ENCODE peak calls at places on chromosomes 5 and 9, in four cellular contexts. One of them, this sample, is unnamed.
A peak's percentile ranks its signal among the peaks of the same experiment; 100 is the strongest.

GRCh38 chr9:125433461-125434001 is 171.9 kb downstream of the GAPVD1 start:
- DNase-seq in AG04450: no peak
- DNase-seq in K562: no peak
- DNase-seq in CD8-positive, alpha-beta T cell: no peak
- DNase-seq in this sample: no peak

GRCh38 chr9:116083837-116084236 is 69.8 kb upstream of the PAPPA start:
- DNase-seq in K562: no peak
- DNase-seq in CD8-positive, alpha-beta T cell: no peak
- DNase-seq in AG04450: no peak
- DNase-seq in this sample: no peak

GRCh38 chr9:133048595-133048994 is 13.2 kb upstream of the CEL start:
- DNase-seq in K562: peak; percentile 51
- DNase-seq in AG04450: no peak
- DNase-seq in CD8-positive, alpha-beta T cell: no peak
- DNase-seq in this sample: no peak

GRCh38 chr9:3288686-3289085 is 237.1 kb downstream of the RFX3 start:
- DNase-seq in K562: no peak
- DNase-seq in CD8-positive, alpha-beta T cell: no peak
- DNase-seq in AG04450: no peak
- DNase-seq in this sample: no peak

GRCh38 chr5:191949-192690 is 825 bp downstream of the LRRC14B start:
- DNase-seq in CD8-positive, alpha-beta T cell: no peak
- DNase-seq in K562: no peak
- DNase-seq in AG04450: no peak
- DNase-seq in this sample: no peak

GRCh38 chr5:98031926-98032325 is 741.5 kb upstream of the RGMB start:
- DNase-seq in K562: no peak
- DNase-seq in CD8-positive, alpha-beta T cell: no peak
- DNase-seq in AG04450: no peak
- DNase-seq in this sample: no peak

GRCh38 chr5:75681125-75681830 is 36.0 kb downstream of the POC5 start:
- DNase-seq in AG04450: no peak
- DNase-seq in K562: peak; percentile 53
- DNase-seq in CD8-positive, alpha-beta T cell: no peak
- DNase-seq in this sample: no peak

GRCh38 chr5:139765409-139766217 is 30.0 kb upstream of the PSD2 start:
- DNase-seq in CD8-positive, alpha-beta T cell: peak; percentile 93
- DNase-seq in AG04450: no peak
- DNase-seq in K562: peak; percentile 87
- DNase-seq in this sample: peak; percentile 65

GRCh38 chr9:4424038-4424437 is 66.2 kb upstream of the SLC1A1 start:
- DNase-seq in AG04450: no peak
- DNase-seq in K562: no peak
- DNase-seq in CD8-positive, alpha-beta T cell: no peak
- DNase-seq in this sample: no peak

GRCh38 chr5:41600738-41601137 is 90.3 kb upstream of the PLCXD3 start:
- DNase-seq in K562: no peak
- DNase-seq in AG04450: no peak
- DNase-seq in CD8-positive, alpha-beta T cell: no peak
- DNase-seq in this sample: no peak

GRCh38 chr5:150538007-150538917 is 30.3 kb downstream of the NDST1 start:
- DNase-seq in K562: peak; percentile 34
- DNase-seq in AG04450: no peak
- DNase-seq in CD8-positive, alpha-beta T cell: no peak
- DNase-seq in this sample: no peak

GRCh38 chr5:96714450-96714849 is 52.3 kb downstream of the CAST start:
- DNase-seq in AG04450: no peak
- DNase-seq in K562: no peak
- DNase-seq in CD8-positive, alpha-beta T cell: no peak
- DNase-seq in this sample: no peak

GRCh38 chr9:129933709-129934586 is 98.7 kb downstream of the USP20 start:
- DNase-seq in K562: no peak
- DNase-seq in CD8-positive, alpha-beta T cell: no peak
- DNase-seq in AG04450: no peak
- DNase-seq in this sample: no peak

GRCh38 chr9:111411266-111411665 is 72.9 kb downstream of the ECPAS start:
- DNase-seq in K562: no peak
- DNase-seq in CD8-positive, alpha-beta T cell: no peak
- DNase-seq in AG04450: no peak
- DNase-seq in this sample: no peak

GRCh38 chr5:84088996-84089395 is 295.7 kb downstream of the EDIL3 start:
- DNase-seq in K562: peak; percentile 4
- DNase-seq in CD8-positive, alpha-beta T cell: no peak
- DNase-seq in AG04450: peak; percentile 7
- DNase-seq in this sample: no peak

GRCh38 chr5:6829150-6829784 is 116.0 kb downstream of the TENT4A start:
- DNase-seq in AG04450: no peak
- DNase-seq in CD8-positive, alpha-beta T cell: no peak
- DNase-seq in K562: no peak
- DNase-seq in this sample: peak; percentile 10

GRCh38 chr9:76086521-76086920 is 196.0 kb downstream of the PCSK5 start:
- DNase-seq in K562: no peak
- DNase-seq in CD8-positive, alpha-beta T cell: no peak
- DNase-seq in AG04450: no peak
- DNase-seq in this sample: no peak

GRCh38 chr5:150341331-150341730 is 16.2 kb upstream of the TCOF1 start:
- DNase-seq in CD8-positive, alpha-beta T cell: no peak
- DNase-seq in K562: no peak
- DNase-seq in AG04450: no peak
- DNase-seq in this sample: no peak

DNA sequence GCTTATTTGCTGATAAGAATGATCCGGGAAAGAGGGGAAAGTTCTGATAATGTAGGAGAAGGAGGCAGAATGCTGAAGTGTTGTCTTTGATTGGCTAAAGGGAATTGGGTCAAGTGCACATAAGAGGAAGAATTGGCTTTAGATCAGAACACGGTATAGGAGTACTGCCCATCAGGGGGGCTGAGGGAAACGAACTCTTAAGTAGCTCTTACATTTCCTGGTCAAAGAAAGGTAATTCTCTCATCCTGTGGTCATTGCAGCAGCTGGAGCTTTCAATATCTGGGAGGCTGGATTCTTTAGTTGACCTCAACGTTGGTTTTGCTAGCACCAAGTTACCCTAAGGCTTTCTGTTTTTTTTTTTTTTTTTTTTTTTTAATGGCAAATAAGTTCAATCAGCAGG is 178.7 kb upstream of the NR3C1 start:
- DNase-seq in CD8-positive, alpha-beta T cell: no peak
- DNase-seq in K562: no peak
- DNase-seq in AG04450: no peak
- DNase-seq in this sample: no peak
- H3K27ac ChIP-seq in CD8-positive, alpha-beta T cell: no peak overlapping the region
- H3K27ac ChIP-seq in K562: no peak overlapping the region
- H3K27ac ChIP-seq in AG04450: no peak overlapping the region
- H3K27ac ChIP-seq in this sample: no peak overlapping the region

GRCh38 chr9:37034320-37034937 is 361 bp upstream of the PAX5 start:
- DNase-seq in K562: no peak
- DNase-seq in AG04450: no peak
- DNase-seq in CD8-positive, alpha-beta T cell: no peak
- DNase-seq in this sample: no peak
- H3K27ac ChIP-seq in K562: no peak overlapping the region
- H3K27ac ChIP-seq in AG04450: no peak overlapping the region
- H3K27ac ChIP-seq in CD8-positive, alpha-beta T cell: no peak overlapping the region
- H3K27ac ChIP-seq in this sample: no peak overlapping the region

DNA sequence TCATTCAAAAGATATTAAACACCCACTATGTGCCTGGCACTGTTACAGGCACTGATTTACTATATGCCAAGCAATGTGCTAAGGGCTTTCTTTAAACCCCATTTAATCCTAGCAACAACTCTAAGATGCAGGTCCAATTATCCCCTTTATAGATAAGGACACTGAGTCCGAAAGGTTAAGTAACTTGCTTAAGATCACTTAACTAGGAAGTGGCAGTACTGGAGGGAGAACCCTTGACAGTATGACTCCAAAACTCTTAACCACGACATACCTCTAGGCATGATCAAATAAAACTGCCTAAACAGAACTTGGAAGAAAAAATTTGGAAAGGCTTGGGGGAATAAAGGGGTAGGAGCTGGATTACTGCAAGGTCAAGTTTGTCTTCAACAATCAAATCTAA is 1.7 kb downstream of the RAB14 start:
- DNase-seq in K562: peak; percentile 40
- DNase-seq in CD8-positive, alpha-beta T cell: no peak
- DNase-seq in AG04450: no peak
- DNase-seq in this sample: no peak
- H3K27ac ChIP-seq in K562: peak overlapping the region; percentile 37
- H3K27ac ChIP-seq in CD8-positive, alpha-beta T cell: no peak overlapping the region
- H3K27ac ChIP-seq in AG04450: no peak overlapping the region
- H3K27ac ChIP-seq in this sample: peak overlapping the region; percentile 94

DNA sequence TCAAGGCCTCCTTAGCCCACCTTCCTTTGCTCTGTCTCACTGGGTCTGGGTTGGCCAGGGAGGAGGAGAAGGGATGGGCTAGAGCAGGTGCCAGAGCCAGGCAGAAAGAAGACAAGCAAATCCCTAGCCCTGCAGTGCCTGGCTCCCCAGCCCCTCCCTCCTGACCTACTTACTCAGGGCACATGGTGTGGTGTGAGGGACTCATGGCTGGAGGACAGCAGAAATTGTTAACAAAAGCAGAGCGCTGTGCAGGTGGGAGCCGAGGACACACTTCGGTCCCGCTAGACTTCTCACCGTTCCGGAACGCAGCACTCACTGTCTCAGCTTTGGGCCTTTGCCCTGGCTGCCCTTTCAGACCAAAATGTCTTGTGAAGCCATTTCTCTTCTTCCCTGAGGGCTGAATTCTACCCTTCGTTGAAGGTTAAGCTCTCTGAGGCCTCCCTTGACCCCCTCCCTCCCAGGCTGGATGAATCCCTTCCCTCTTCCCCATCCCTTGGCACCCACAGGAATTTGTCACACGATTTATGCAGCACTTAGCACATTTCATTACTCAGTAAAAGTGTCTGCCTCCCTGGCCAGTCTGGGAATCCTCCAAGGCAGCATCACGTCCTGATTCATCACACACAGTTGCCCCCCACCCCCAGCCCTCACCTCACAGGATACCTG is 263.9 kb upstream of the TRPC7 start:
- DNase-seq in K562: no peak
- DNase-seq in AG04450: no peak
- DNase-seq in CD8-positive, alpha-beta T cell: no peak
- DNase-seq in this sample: no peak
- H3K27ac ChIP-seq in K562: no peak overlapping the region
- H3K27ac ChIP-seq in AG04450: no peak overlapping the region
- H3K27ac ChIP-seq in CD8-positive, alpha-beta T cell: no peak overlapping the region
- H3K27ac ChIP-seq in this sample: no peak overlapping the region

GRCh38 chr5:16465544-16466432 is at the start of gene ZNF622:
- DNase-seq in CD8-positive, alpha-beta T cell: peak; percentile 91
- DNase-seq in AG04450: peak; percentile 63
- DNase-seq in K562: peak; percentile 97
- DNase-seq in this sample: peak; percentile 85

GRCh38 chr5:16467363-16468219 is 2.0 kb upstream of the ZNF622 start:
- DNase-seq in K562: peak; percentile 57
- DNase-seq in AG04450: peak; percentile 16
- DNase-seq in CD8-positive, alpha-beta T cell: no peak
- DNase-seq in this sample: no peak

GRCh38 chr5:16471387-16471786 is 5.8 kb upstream of the ZNF622 start:
- DNase-seq in K562: no peak
- DNase-seq in CD8-positive, alpha-beta T cell: no peak
- DNase-seq in AG04450: no peak
- DNase-seq in this sample: no peak
- H3K27ac ChIP-seq in K562: no peak overlapping the region
- H3K27ac ChIP-seq in CD8-positive, alpha-beta T cell: no peak overlapping the region
- H3K27ac ChIP-seq in AG04450: no peak overlapping the region
- H3K27ac ChIP-seq in this sample: no peak overlapping the region

GRCh38 chr5:57436586-57436985 is 46.0 kb downstream of the ACTBL2 start:
- DNase-seq in AG04450: no peak
- DNase-seq in K562: no peak
- DNase-seq in CD8-positive, alpha-beta T cell: no peak
- DNase-seq in this sample: no peak

GRCh38 chr5:57438162-57438561 is 44.4 kb downstream of the ACTBL2 start:
- DNase-seq in CD8-positive, alpha-beta T cell: no peak
- DNase-seq in K562: no peak
- DNase-seq in AG04450: no peak
- DNase-seq in this sample: no peak

GRCh38 chr5:57442080-57442839 is 40.4 kb downstream of the ACTBL2 start:
- DNase-seq in K562: peak; percentile 31
- DNase-seq in CD8-positive, alpha-beta T cell: no peak
- DNase-seq in AG04450: peak; percentile 84
- DNase-seq in this sample: no peak

GRCh38 chr5:57441557-57441956 is 41.1 kb downstream of the ACTBL2 start:
- DNase-seq in AG04450: peak; percentile 96
- DNase-seq in CD8-positive, alpha-beta T cell: no peak
- DNase-seq in K562: peak; percentile 79
- DNase-seq in this sample: no peak

DNA sequence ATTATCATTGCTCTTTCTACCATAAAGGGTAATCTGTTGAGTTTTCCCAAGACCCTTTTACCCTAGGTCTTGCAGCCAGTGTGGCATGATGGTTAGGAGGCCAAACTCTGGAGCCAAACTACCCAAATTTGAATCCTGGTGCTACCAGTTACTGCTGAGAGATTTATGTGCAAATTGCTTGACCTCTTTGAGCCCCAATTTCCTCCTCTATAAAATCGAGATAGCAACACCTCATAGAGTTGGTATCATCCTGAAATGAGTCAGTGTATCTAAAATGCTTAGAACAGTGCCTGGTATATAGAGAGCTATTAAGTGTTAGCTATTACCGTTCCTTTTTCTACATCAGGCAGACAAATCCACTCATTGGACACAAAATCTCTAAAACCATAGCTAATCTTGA is 43.0 kb downstream of the ACTBL2 start:
- DNase-seq in K562: no peak
- DNase-seq in CD8-positive, alpha-beta T cell: no peak
- DNase-seq in AG04450: no peak
- DNase-seq in this sample: no peak
- H3K27ac ChIP-seq in K562: no peak overlapping the region
- H3K27ac ChIP-seq in CD8-positive, alpha-beta T cell: no peak overlapping the region
- H3K27ac ChIP-seq in AG04450: no peak overlapping the region
- H3K27ac ChIP-seq in this sample: no peak overlapping the region

GRCh38 chr9:109113239-109113638 is 6.5 kb downstream of the TMEM245 start:
- DNase-seq in CD8-positive, alpha-beta T cell: no peak
- DNase-seq in K562: no peak
- DNase-seq in AG04450: no peak
- DNase-seq in this sample: no peak

GRCh38 chr9:109113892-109114609 is 5.7 kb downstream of the TMEM245 start:
- DNase-seq in K562: no peak
- DNase-seq in CD8-positive, alpha-beta T cell: no peak
- DNase-seq in AG04450: no peak
- DNase-seq in this sample: no peak

GRCh38 chr9:109117856-109118801 is 1.6 kb downstream of the TMEM245 start:
- DNase-seq in K562: peak; percentile 90
- DNase-seq in AG04450: no peak
- DNase-seq in CD8-positive, alpha-beta T cell: peak; percentile 59
- DNase-seq in this sample: peak; percentile 11

GRCh38 chr9:109115931-109116541 is 3.7 kb downstream of the TMEM245 start:
- DNase-seq in CD8-positive, alpha-beta T cell: no peak
- DNase-seq in AG04450: no peak
- DNase-seq in K562: no peak
- DNase-seq in this sample: no peak

GRCh38 chr9:109114670-109115069 is 5.1 kb downstream of the TMEM245 start:
- DNase-seq in CD8-positive, alpha-beta T cell: no peak
- DNase-seq in AG04450: no peak
- DNase-seq in K562: no peak
- DNase-seq in this sample: no peak
- H3K27ac ChIP-seq in CD8-positive, alpha-beta T cell: no peak overlapping the region
- H3K27ac ChIP-seq in AG04450: no peak overlapping the region
- H3K27ac ChIP-seq in K562: peak overlapping the region; percentile 20
- H3K27ac ChIP-seq in this sample: no peak overlapping the region

GRCh38 chr5:35012796-35013195 is 35.0 kb downstream of the AGXT2 start:
- DNase-seq in AG04450: no peak
- DNase-seq in K562: no peak
- DNase-seq in CD8-positive, alpha-beta T cell: no peak
- DNase-seq in this sample: no peak
- H3K27ac ChIP-seq in AG04450: no peak overlapping the region
- H3K27ac ChIP-seq in K562: no peak overlapping the region
- H3K27ac ChIP-seq in CD8-positive, alpha-beta T cell: no peak overlapping the region
- H3K27ac ChIP-seq in this sample: no peak overlapping the region

This sample was measured in effector memory CD4-positive, alpha-beta T cell.